ENCODE peak calls at places on chromosomes 2 and 18, in four cellular contexts. U is OCI-LY7, I is fibroblast of lung, J is AG10803. H is an unnamed sample.

GRCh38 chr18:58581265-58581664 is 47.6 kb downstream of the ALPK2 start:
- DNase-seq in U (no peak), I (peak; percentile 65), J (peak; percentile 94), H (peak; percentile 97)

GRCh38 chr2:230824406-230824978 is 40.2 kb upstream of the ITM2C start:
- DNase-seq in U (peak; percentile 82), I (peak; percentile 87), J (peak; percentile 80), H (peak; percentile 78)

GRCh38 chr2:237259201-237259600 is 154.8 kb downstream of the COL6A3 start:
- DNase-seq in U (no peak), I (no peak), J (peak; percentile 88), H (no peak)

GRCh38 chr2:239369631-239370161 is 31.1 kb downstream of the HDAC4 start:
- DNase-seq in U (peak; percentile 73), I (no peak), J (peak; percentile 74), H (no peak)

GRCh38 chr2:38539086-38539485 is 63.6 kb downstream of the HNRNPLL start:
- DNase-seq in U (no peak), I (no peak), J (no peak), H (no peak)

GRCh38 chr2:174610243-174610995 is 12.8 kb upstream of the WIPF1 start:
- DNase-seq in U (peak; percentile 27), I (no peak), J (peak; percentile 88), H (no peak)

GRCh38 chr2:6236317-6236716 is 544.1 kb downstream of the SOX11 start:
- DNase-seq in U (no peak), I (no peak), J (no peak), H (no peak)

GRCh38 chr2:207434288-207434687 is 95.5 kb upstream of the CREB1 start:
- DNase-seq in U (no peak), I (no peak), J (peak; percentile 23), H (no peak)

GRCh38 chr2:199850718-199851498 is at the start of gene FTCDNL1:
- DNase-seq in U (peak; percentile 59), I (peak; percentile 44), J (peak; percentile 51), H (no peak)

GRCh38 chr18:21000667-21001066 is 110.9 kb downstream of the ROCK1 start:
- DNase-seq in U (no peak), I (peak; percentile 11), J (peak; percentile 37), H (no peak)

GRCh38 chr18:9333441-9334350 is 877 bp upstream of the TWSG1 start:
- DNase-seq in U (no peak), I (no peak), J (no peak), H (peak; percentile 22)

GRCh38 chr2:9830685-9831410 is 12.4 kb upstream of the TAF1B start:
- DNase-seq in U (no peak), I (no peak), J (no peak), H (no peak)

GRCh38 chr18:48629730-48630324 is 91.0 kb downstream of the CTIF start:
- DNase-seq in U (no peak), I (peak; percentile 94), J (peak; percentile 99), H (peak; percentile 98)

GRCh38 chr2:134973241-134974146 is 54.9 kb downstream of the CCNT2 start:
- DNase-seq in U (no peak), I (no peak), J (no peak), H (no peak)

GRCh38 chr18:60943297-60943696 is 389.9 kb upstream of the CDH20 start:
- DNase-seq in U (no peak), I (no peak), J (no peak), H (no peak)

GRCh38 chr18:9827211-9827855 is 58.4 kb upstream of the TXNDC2 start:
- DNase-seq in U (no peak), I (no peak), J (no peak), H (no peak)

GRCh38 chr2:226031078-226031937 is 631.8 kb downstream of the NYAP2 start:
- DNase-seq in U (no peak), I (peak; percentile 73), J (peak; percentile 59), H (peak; percentile 51)

GRCh38 chr18:41899535-41899934 is 55.5 kb upstream of the PIK3C3 start:
- DNase-seq in U (no peak), I (no peak), J (no peak), H (no peak)

GRCh38 chr2:164785447-164785846 is 56.2 kb downstream of the COBLL1 start:
- DNase-seq in U (no peak), I (no peak), J (peak; percentile 76), H (peak; percentile 9)

GRCh38 chr2:191635333-191636234 is 42.4 kb upstream of the NABP1 start:
- DNase-seq in U (no peak), I (peak; percentile 46), J (peak; percentile 93), H (peak; percentile 92)

GRCh38 chr2:174142290-174142689 is 106.0 kb downstream of the OLA1 start:
- DNase-seq in U (no peak), I (no peak), J (no peak), H (no peak)

GRCh38 chr2:62465741-62466500 is 40.1 kb downstream of the TMEM17 start:
- DNase-seq in U (no peak), I (peak; percentile 50), J (no peak), H (no peak)

GRCh38 chr2:223779877-223780276 is 57.5 kb downstream of the AP1S3 start:
- DNase-seq in U (peak; percentile 81), I (peak; percentile 42), J (no peak), H (no peak)

GRCh38 chr2:134206573-134206972 is 47.3 kb upstream of the MGAT5 start:
- DNase-seq in U (no peak), I (peak; percentile 34), J (peak; percentile 68), H (no peak)

GRCh38 chr2:217273158-217273557 is 413.3 kb upstream of the TNP1 start:
- DNase-seq in U (no peak), I (no peak), J (no peak), H (no peak)

GRCh38 chr2:10410001-10410671 is 38.0 kb downstream of the ODC1 start:
- DNase-seq in U (peak; percentile 84), I (no peak), J (no peak), H (no peak)

GRCh38 chr18:23077493-23078256 is 57.6 kb upstream of the CABLES1 start:
- DNase-seq in U (peak; percentile 47), I (no peak), J (no peak), H (no peak)
- TF ChIP-seq CTCF in U (peak; percentile 69), I (peak; percentile 11), J (no peak), H (peak; percentile 26)

DNA sequence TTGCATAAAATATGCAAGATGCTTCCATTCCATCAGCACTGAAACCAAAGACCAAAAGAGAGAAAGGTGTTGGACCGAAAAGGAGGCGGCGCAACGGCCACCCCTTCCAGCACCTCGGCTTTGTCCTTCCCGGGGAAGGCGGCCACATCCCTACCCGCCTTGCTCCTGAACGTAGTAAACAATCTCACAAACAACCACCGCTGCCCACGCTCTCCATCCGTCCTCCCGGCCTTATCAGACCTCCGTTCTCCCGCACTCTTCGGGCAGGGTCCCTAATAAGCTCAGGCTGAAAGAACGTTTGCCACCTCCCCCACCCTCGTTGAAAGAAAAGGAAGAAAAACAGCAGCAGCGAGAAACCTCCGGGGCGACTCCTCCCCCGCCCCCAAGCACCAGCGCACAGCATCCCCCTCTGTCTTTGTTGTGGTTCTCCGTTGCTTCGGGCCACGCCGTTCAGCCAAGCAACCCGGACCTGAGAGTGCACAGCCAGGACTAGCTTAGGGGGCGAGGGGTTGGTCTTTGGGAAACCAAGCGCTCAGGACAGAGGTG is 4.4 kb downstream of the EVX2 start:
- DNase-seq in U (no peak), I (no peak), J (no peak), H (no peak)
- H3K4me3 ChIP-seq in U (no peak overlapping the region), I (no peak overlapping the region), J (no peak overlapping the region), H (no peak overlapping the region)

GRCh38 chr2:68776124-68776523 is 41.5 kb downstream of the ARHGAP25 start:
- DNase-seq in U (peak; percentile 58), I (no peak), J (no peak), H (no peak)
- TF ChIP-seq CTCF in U (peak; percentile 66), I (no peak), J (no peak), H (no peak)

GRCh38 chr2:171210216-171210863 is 49.6 kb upstream of the TLK1 start:
- DNase-seq in U (no peak), I (no peak), J (no peak), H (no peak)
- H3K4me3 ChIP-seq in U (peak overlapping the region; percentile 59), I (no peak overlapping the region), J (no peak overlapping the region), H (no peak overlapping the region)

GRCh38 chr2:238308177-238308576 is 12.1 kb upstream of the TRAF3IP1 start:
- DNase-seq in U (no peak), I (no peak), J (no peak), H (no peak)
- TF ChIP-seq CTCF in U (peak; percentile 52), I (peak; percentile 29), J (no peak), H (peak; percentile 26)

H was measured in astrocyte of the cerebellum.